ENCODE peak calls at places on chromosomes 5 and 9, in nine cellular contexts. F is bronchial epithelial cell; W is stimulated activated CD8-positive, alpha-beta memory T cell treated with anti-CD3 and anti-CD28 coated beads, Interleukin-4, amount 100 ng/mL, for 1 hour; Z is GM12892; A is NCI-H2227 treated with DMSO at 0.1 percent for 48 hours; S is RKO; C is epithelial cell of esophagus; U is T-helper 1 cell; E is HCEC 1CT. V is an unnamed sample.
A peak's percentile ranks its signal among the peaks of the same experiment; 100 is the strongest.

GRCh38 chr9:114231218-114232090 is 76.1 kb downstream of the COL27A1 start:
- DNase-seq in F (no peak), W (no peak), Z (no peak), A (no peak), S (no peak), C (peak; percentile 40), U (no peak), E (no peak), V (no peak)

GRCh38 chr5:126846344-126846743 is 69.4 kb downstream of the LMNB1 start:
- DNase-seq in F (peak; percentile 13), W (no peak), Z (no peak), A (no peak), S (no peak), C (peak; percentile 11), U (no peak), E (peak; percentile 35), V (peak; percentile 35)

GRCh38 chr5:39426136-39426535 is 1.4 kb upstream of the DAB2 start:
- DNase-seq in F (no peak), W (no peak), Z (no peak), A (no peak), S (no peak), C (no peak), U (no peak), E (no peak), V (no peak)

GRCh38 chr5:170120576-170120975 is 14.9 kb downstream of the FOXI1 start:
- DNase-seq in F (peak; percentile 70), W (no peak), Z (no peak), A (no peak), S (no peak), C (peak; percentile 74), U (no peak), E (peak; percentile 89), V (peak; percentile 36)

GRCh38 chr9:94852373-94852772 is 125.9 kb downstream of the AOPEP start:
- DNase-seq in F (no peak), W (no peak), Z (no peak), A (no peak), S (no peak), C (no peak), U (no peak), E (no peak), V (no peak)

GRCh38 chr9:91589101-91589553 is 165.5 kb upstream of the NFIL3 start:
- DNase-seq in F (peak; percentile 36), W (no peak), Z (no peak), A (no peak), S (no peak), C (peak; percentile 51), U (no peak), E (no peak), V (peak; percentile 75)

GRCh38 chr5:127941646-127942045 is 141.9 kb upstream of the SLC12A2 start:
- DNase-seq in F (no peak), W (no peak), Z (no peak), A (peak; percentile 25), S (no peak), C (no peak), U (no peak), E (no peak), V (peak; percentile 43)

GRCh38 chr5:27336817-27337216 is 298.4 kb upstream of the CDH9 start:
- DNase-seq in F (no peak), W (no peak), Z (no peak), A (no peak), S (no peak), C (no peak), U (no peak), E (no peak), V (no peak)

GRCh38 chr5:116569999-116570398 is 4.6 kb downstream of the SEMA6A start:
- DNase-seq in F (no peak), W (no peak), Z (no peak), A (no peak), S (no peak), C (no peak), U (no peak), E (no peak), V (no peak)

GRCh38 chr9:137007060-137007815 is 10.9 kb upstream of the CLIC3 start:
- DNase-seq in F (no peak), W (no peak), Z (no peak), A (no peak), S (no peak), C (no peak), U (no peak), E (no peak), V (peak; percentile 57)

GRCh38 chr9:14479187-14479586 is 165.2 kb upstream of the NFIB start:
- DNase-seq in F (no peak), W (no peak), Z (no peak), A (no peak), S (no peak), C (no peak), U (no peak), E (no peak), V (no peak)

GRCh38 chr9:133346021-133346713 is 1.8 kb downstream of the MED22 start:
- DNase-seq in F (no peak), W (no peak), Z (no peak), A (no peak), S (no peak), C (no peak), U (no peak), E (no peak), V (no peak)

GRCh38 chr9:120693609-120694008 is 20.7 kb downstream of the MEGF9 start:
- DNase-seq in F (no peak), W (no peak), Z (no peak), A (no peak), S (no peak), C (no peak), U (no peak), E (peak; percentile 38), V (no peak)

GRCh38 chr9:137168907-137169763 is 716 bp downstream of the LRRC26 start:
- DNase-seq in F (no peak), W (no peak), Z (peak; percentile 75), A (peak; percentile 54), S (peak; percentile 97), C (peak; percentile 70), U (no peak), E (no peak), V (peak; percentile 17)

V was measured in astrocyte of the spinal cord.